ENCODE peak calls at places on chromosomes 12 and 14, in eight cellular contexts. X is A549, K is lower leg skin, S is AG10803, H is GM13977, T is endothelial cell of umbilical vein, R is cardiac muscle cell, W is Peyer's patch. U is an unnamed sample.
A peak's percentile ranks its signal among the peaks of the same experiment; 100 is the strongest.

GRCh38 chr14:79641371-79641770 is 569.9 kb downstream of the DIO2 start:
- DNase-seq in X (no peak), K (no peak), S (no peak), H (no peak), T (no peak), R (no peak), W (no peak), U (no peak)

GRCh38 chr12:66013224-66013623 is 117.3 kb downstream of the LLPH start:
- DNase-seq in X (no peak), K (no peak), S (no peak), H (no peak), T (no peak), R (no peak), W (no peak), U (no peak)

GRCh38 chr14:51401272-51401671 is 161.2 kb downstream of the TMX1 start:
- DNase-seq in X (no peak), K (peak; percentile 39), S (peak; percentile 80), H (no peak), T (no peak), R (peak; percentile 52), W (no peak), U (peak; percentile 39)

GRCh38 chr14:93564918-93565317 is 134.2 kb downstream of the UNC79 start:
- DNase-seq in X (no peak), K (no peak), S (no peak), H (no peak), T (no peak), R (no peak), W (no peak), U (no peak)

GRCh38 chr12:121107681-121108080 is 25.0 kb upstream of the P2RX7 start:
- DNase-seq in X (no peak), K (no peak), S (no peak), H (no peak), T (no peak), R (peak; percentile 8), W (no peak), U (no peak)

GRCh38 chr12:58487280-58488141 is 432.8 kb downstream of the LRIG3 start:
- DNase-seq in X (no peak), K (no peak), S (peak; percentile 98), H (peak; percentile 13), T (no peak), R (peak; percentile 39), W (no peak), U (peak; percentile 71)

GRCh38 chr12:101925352-101925751 is 48.0 kb downstream of the DRAM1 start:
- DNase-seq in X (peak; percentile 18), K (peak; percentile 80), S (peak; percentile 100), H (no peak), T (no peak), R (peak; percentile 99), W (peak; percentile 70), U (peak; percentile 86)

GRCh38 chr14:90839889-90840266 is 23.6 kb upstream of the TTC7B start:
- DNase-seq in X (no peak), K (no peak), S (no peak), H (no peak), T (no peak), R (no peak), W (no peak), U (no peak)

GRCh38 chr12:100249936-100250335 is 16.9 kb downstream of the DEPDC4 start:
- DNase-seq in X (no peak), K (no peak), S (no peak), H (no peak), T (no peak), R (no peak), W (no peak), U (no peak)

GRCh38 chr12:57452937-57453509 is 2.1 kb upstream of the INHBE start:
- DNase-seq in X (peak; percentile 65), K (peak; percentile 55), S (peak; percentile 75), H (no peak), T (peak; percentile 75), R (peak; percentile 85), W (peak; percentile 88), U (peak; percentile 77)

GRCh38 chr12:22048351-22049041 is 2.5 kb downstream of the CMAS start:
- DNase-seq in X (no peak), K (no peak), S (no peak), H (no peak), T (no peak), R (no peak), W (no peak), U (no peak)

GRCh38 chr12:91287753-91288152 is 105.1 kb upstream of the DCN start:
- DNase-seq in X (no peak), K (no peak), S (no peak), H (no peak), T (no peak), R (no peak), W (no peak), U (no peak)

GRCh38 chr12:61536525-61536924 is 723.7 kb upstream of the USP15 start:
- DNase-seq in X (no peak), K (no peak), S (no peak), H (no peak), T (no peak), R (no peak), W (no peak), U (no peak)

GRCh38 chr14:51650721-51651387 is 856 bp upstream of the FRMD6 start:
- DNase-seq in X (no peak), K (peak; percentile 32), S (no peak), H (no peak), T (peak; percentile 29), R (no peak), W (peak; percentile 48), U (no peak)

GRCh38 chr14:80211143-80212024 is at the start of gene DIO2:
- DNase-seq in X (no peak), K (peak; percentile 16), S (peak; percentile 38), H (no peak), T (peak; percentile 3), R (peak; percentile 57), W (no peak), U (no peak)

GRCh38 chr12:53530056-53530455 is 22.8 kb upstream of the NPFF start:
- DNase-seq in X (no peak), K (no peak), S (no peak), H (no peak), T (no peak), R (no peak), W (no peak), U (no peak)
- TF ChIP-seq CTCF in X (no peak), K (no peak), S (no peak), H (no peak), T (no peak), R (no peak), W (no peak), U (no peak)

DNA sequence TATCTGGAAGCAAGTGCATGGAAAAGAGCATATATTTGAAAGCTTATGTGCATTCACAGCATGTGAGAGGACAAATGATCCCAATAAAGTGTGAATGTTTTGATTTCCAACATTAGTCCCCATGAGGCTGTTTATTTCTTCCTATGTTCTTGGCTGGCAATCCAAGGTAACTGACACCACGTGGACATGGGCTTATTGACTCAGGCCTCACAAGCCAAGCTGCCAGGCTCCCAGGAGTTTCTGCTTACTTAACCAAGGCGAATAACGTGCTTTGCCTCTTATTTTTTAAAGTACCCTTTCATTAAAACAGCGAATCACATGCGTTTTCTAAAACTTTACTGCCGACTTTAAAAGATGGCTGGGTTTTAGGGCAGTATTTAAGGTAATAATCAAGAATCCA is 441.7 kb downstream of the FUT8 start:
- DNase-seq in X (no peak), K (no peak), S (no peak), H (no peak), T (no peak), R (no peak), W (no peak), U (no peak)
- TF ChIP-seq CTCF in X (no peak), K (no peak), S (no peak), H (no peak), T (no peak), R (no peak), W (no peak), U (no peak)

GRCh38 chr12:53481957-53482586 is 17.2 kb downstream of the MAP3K12 start:
- DNase-seq in X (peak; percentile 63), K (no peak), S (no peak), H (no peak), T (no peak), R (peak; percentile 36), W (no peak), U (no peak)
- TF ChIP-seq CTCF in X (peak; percentile 4), K (no peak), S (peak; percentile 27), H (no peak), T (peak; percentile 18), R (peak; percentile 29), W (no peak), U (peak; percentile 24)

GRCh38 chr12:42145197-42145549 is 499 bp upstream of the GXYLT1 start:
- DNase-seq in X (no peak), K (no peak), S (no peak), H (no peak), T (no peak), R (no peak), W (no peak), U (no peak)

GRCh38 chr12:42144424-42145196 is at the start of gene GXYLT1:
- DNase-seq in X (peak; percentile 78), K (peak; percentile 83), S (peak; percentile 94), H (peak; percentile 96), T (peak; percentile 95), R (peak; percentile 98), W (peak; percentile 95), U (peak; percentile 96)

GRCh38 chr12:42143401-42144173 is 1.1 kb downstream of the GXYLT1 start:
- DNase-seq in X (no peak), K (no peak), S (peak; percentile 29), H (peak; percentile 31), T (peak; percentile 54), R (peak; percentile 42), W (no peak), U (peak; percentile 47)

GRCh38 chr12:42144174-42144423 is 575 bp downstream of the GXYLT1 start:
- DNase-seq in X (no peak), K (no peak), S (no peak), H (peak; percentile 18), T (no peak), R (no peak), W (no peak), U (no peak)

DNA sequence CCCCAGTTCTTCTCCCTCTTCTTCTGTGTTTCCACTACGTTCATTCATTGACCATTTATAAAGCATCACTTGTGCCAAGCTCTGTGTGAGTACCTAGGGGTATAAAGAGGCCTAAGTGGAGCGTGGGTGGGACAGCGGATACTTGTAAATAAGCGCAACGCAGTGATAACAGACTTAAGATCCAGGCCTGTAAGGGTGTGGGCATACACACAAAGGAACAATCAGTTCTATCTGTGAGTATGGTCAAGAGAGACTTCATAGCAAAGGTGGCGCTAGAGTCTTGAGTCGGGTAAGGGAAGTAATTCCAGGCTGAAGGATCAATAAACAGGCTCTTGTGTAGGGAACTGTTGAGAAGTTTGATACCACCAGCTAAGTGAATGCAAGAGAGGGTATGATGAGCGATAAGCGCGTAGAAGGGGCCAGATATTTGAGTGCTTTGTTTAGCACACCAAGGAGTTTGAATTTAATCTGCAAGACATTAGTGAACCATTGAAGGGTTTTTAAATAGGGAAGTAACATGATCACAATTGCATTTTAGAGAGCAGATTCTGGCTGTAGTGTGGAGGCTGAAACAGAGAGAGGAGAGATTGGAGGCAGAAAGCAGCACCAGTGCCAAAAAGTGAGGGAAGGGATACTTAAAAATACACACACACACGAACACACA is 1.0 kb upstream of the GXYLT1 start:
- DNase-seq in X (no peak), K (no peak), S (no peak), H (no peak), T (peak; percentile 6), R (no peak), W (no peak), U (no peak)
- TF ChIP-seq CTCF in X (peak; percentile 49), K (no peak), S (no peak), H (peak; percentile 16), T (no peak), R (no peak), W (no peak), U (no peak)

GRCh38 chr14:101960225-101960624 is 4.1 kb upstream of the DYNC1H1 start:
- DNase-seq in X (no peak), K (no peak), S (no peak), H (no peak), T (peak; percentile 42), R (peak; percentile 36), W (no peak), U (no peak)
- TF ChIP-seq CTCF in X (peak; percentile 54), K (no peak), S (peak; percentile 55), H (peak; percentile 48), T (peak; percentile 47), R (peak; percentile 42), W (no peak), U (peak; percentile 59)

U was measured in astrocyte of the spinal cord.